ENCODE peak calls at places on chromosomes 1 and 21, in eight cellular contexts. V is occipital lobe; L is neural crest cell; O is stimulated activated CD8-positive, alpha-beta memory T cell treated with anti-CD3 and anti-CD28 coated beads, Interleukin-7, amount 100 ng/mL, for 1 hour; P is effector memory CD8-positive, alpha-beta T cell; T is NCI-H2029 treated with DMSO at 0.1 percent for 48 hours; F is iris pigment epithelial cell; M is GM10248. U is an unnamed sample.

GRCh38 chr1:55277377-55278130 is 62.4 kb upstream of the USP24 start:
- DNase-seq in M (peak), T (peak), P (peak), O (peak), L (peak), F (peak), V (peak), U (peak)

GRCh38 chr1:228804173-228804572 is 68.9 kb downstream of the RHOU start:
- DNase-seq in P (no peak), F (no peak), M (no peak), O (no peak), L (no peak), T (no peak), V (no peak), U (no peak)

GRCh38 chr1:78682527-78682926 is 32.9 kb downstream of the IFI44 start:
- DNase-seq in T (no peak), P (no peak), M (no peak), L (no peak), F (no peak), V (no peak), O (no peak), U (no peak)

GRCh38 chr1:79124756-79125155 is 118.2 kb upstream of the ADGRL4 start:
- DNase-seq in L (no peak), O (no peak), P (no peak), F (peak), M (no peak), T (no peak), V (no peak), U (no peak)

GRCh38 chr1:56970280-56970679 is 4.5 kb upstream of the C8B start:
- DNase-seq in V (no peak), O (no peak), M (no peak), T (no peak), F (no peak), L (no peak), P (no peak), U (no peak)

GRCh38 chr1:200985481-200985880 is 38.0 kb downstream of the KIF21B start:
- DNase-seq in V (no peak), O (no peak), F (no peak), P (no peak), T (no peak), M (no peak), L (no peak), U (no peak)

GRCh38 chr1:58880592-58880991 is 96.7 kb upstream of the JUN start:
- DNase-seq in O (no peak), P (no peak), V (no peak), L (no peak), M (no peak), T (no peak), F (no peak), U (no peak)

GRCh38 chr1:217917277-217917887 is 286.2 kb downstream of the SPATA17 start:
- DNase-seq in T (no peak), M (no peak), P (no peak), O (no peak), F (no peak), L (no peak), V (no peak), U (no peak)

GRCh38 chr1:245692318-245692717 is 537.5 kb downstream of the KIF26B start:
- DNase-seq in P (no peak), L (no peak), V (no peak), M (no peak), T (no peak), O (no peak), F (no peak), U (no peak)

GRCh38 chr1:235327559-235328270 is at the start of gene ARID4B:
- DNase-seq in O (peak), F (no peak), M (peak), P (peak), V (no peak), T (no peak), L (peak), U (no peak)

GRCh38 chr21:17697474-17697873 is 84.8 kb upstream of the BTG3 start:
- DNase-seq in L (no peak), F (no peak), O (no peak), M (no peak), V (no peak), T (no peak), P (no peak), U (no peak)

GRCh38 chr1:230310381-230311163 is 115.6 kb downstream of the PGBD5 start:
- DNase-seq in O (peak), F (peak), L (peak), P (peak), M (peak), T (peak), V (peak), U (peak)

GRCh38 chr1:234975122-234975940 is 153.3 kb downstream of the TOMM20 start:
- DNase-seq in M (no peak), V (no peak), O (no peak), F (peak), L (no peak), T (peak), P (no peak), U (no peak)

GRCh38 chr21:41703857-41704501 is 62.9 kb downstream of the RIPK4 start:
- DNase-seq in M (no peak), P (no peak), L (no peak), F (no peak), V (no peak), T (peak), O (no peak), U (no peak)

GRCh38 chr1:182438326-182438725 is 11.6 kb upstream of the RGSL1 start:
- DNase-seq in T (no peak), F (no peak), P (no peak), O (no peak), M (no peak), L (no peak), V (no peak), U (no peak)

GRCh38 chr1:53557830-53558784 is 98.9 kb downstream of the DMRTB1 start:
- DNase-seq in L (no peak), M (no peak), O (no peak), P (no peak), T (no peak), F (no peak), V (no peak), U (peak)

GRCh38 chr1:225766967-225767413 is 10.6 kb upstream of the SRP9 start:
- DNase-seq in M (peak), P (no peak), V (peak), F (peak), O (no peak), L (no peak), T (peak), U (no peak)